ENCODE peak calls at places on chromosome 1, in seven cellular contexts. X is tibial artery, O is upper lobe of left lung, C is left ventricle myocardium inferior, B is IMR-90, Y is fibroblast of lung, D is psoas muscle. N is an unnamed sample. For H3K4me1, the result is how much of the 10 kb centered on the place peaks cover.

GRCh38 chr1:7043232-7043549 is 257.9 kb downstream of the CAMTA1 start:
- DNase-seq in D (no peak), B (no peak), X (no peak), C (no peak), Y (no peak), O (no peak), N (no peak)

GRCh38 chr1:217274927-217275616 is 355.8 kb downstream of the GPATCH2 start:
- DNase-seq in C (no peak), B (peak), X (no peak), O (no peak), Y (peak), D (no peak), N (no peak)

GRCh38 chr1:150162862-150163706 is 13.4 kb downstream of the PLEKHO1 start:
- DNase-seq in O (peak), B (peak), C (peak), X (peak), D (peak), Y (peak), N (peak)

GRCh38 chr1:22452401-22452963 is 831 bp downstream of the ZBTB40 start:
- DNase-seq in X (no peak), O (no peak), D (peak), Y (peak), C (peak), B (peak), N (no peak)

GRCh38 chr1:156622581-156623297 is 3.5 kb downstream of the HAPLN2 start:
- DNase-seq in B (no peak), C (no peak), D (no peak), O (no peak), X (no peak), Y (no peak), N (no peak)

GRCh38 chr1:116765962-116766361 is 11.7 kb downstream of the CD2 start:
- DNase-seq in B (no peak), D (no peak), X (no peak), Y (no peak), C (no peak), O (peak), N (no peak)

GRCh38 chr1:47031059-47031458 is 7.6 kb downstream of the CYP4X1 start:
- DNase-seq in B (no peak), X (peak), Y (peak), O (peak), C (no peak), D (no peak), N (no peak)

GRCh38 chr1:119220980-119221379 is 80.5 kb upstream of the WARS2 start:
- DNase-seq in D (no peak), C (no peak), Y (no peak), O (no peak), B (peak), X (no peak), N (no peak)

GRCh38 chr1:85581138-85581801 is 709 bp downstream of the CCN1 start:
- DNase-seq in O (peak), X (peak), Y (peak), D (peak), B (peak), C (peak), N (no peak)
- TF ChIP-seq CTCF in O (peak), X (peak), Y (peak), D (peak), B (peak), C (peak), N (peak)

GRCh38 chr1:153357853-153358690 is at the start of gene S100A9:
- DNase-seq in B (no peak), Y (no peak), C (no peak), D (no peak), O (no peak), X (no peak), N (no peak)
- H3K4me1 ChIP-seq in B (under half), Y (under half), C (under half), D (under half), O (under half), X (under half), N (under half)

GRCh38 chr1:92424376-92424775 is 62.3 kb downstream of the GFI1 start:
- DNase-seq in C (no peak), Y (no peak), O (peak), D (no peak), X (no peak), B (no peak), N (no peak)
- TF ChIP-seq CTCF in C (no peak), Y (no peak), O (no peak), D (no peak), X (no peak), B (no peak), N (no peak)

GRCh38 chr1:110638556-110638955 is 32.4 kb upstream of the KCNA2 start:
- DNase-seq in X (no peak), B (no peak), Y (no peak), C (no peak), O (no peak), D (no peak), N (no peak)
- H3K4me1 ChIP-seq in X (under half), B (under half), Y (under half), C (under half), O (under half), D (under half), N (under half)

DNA sequence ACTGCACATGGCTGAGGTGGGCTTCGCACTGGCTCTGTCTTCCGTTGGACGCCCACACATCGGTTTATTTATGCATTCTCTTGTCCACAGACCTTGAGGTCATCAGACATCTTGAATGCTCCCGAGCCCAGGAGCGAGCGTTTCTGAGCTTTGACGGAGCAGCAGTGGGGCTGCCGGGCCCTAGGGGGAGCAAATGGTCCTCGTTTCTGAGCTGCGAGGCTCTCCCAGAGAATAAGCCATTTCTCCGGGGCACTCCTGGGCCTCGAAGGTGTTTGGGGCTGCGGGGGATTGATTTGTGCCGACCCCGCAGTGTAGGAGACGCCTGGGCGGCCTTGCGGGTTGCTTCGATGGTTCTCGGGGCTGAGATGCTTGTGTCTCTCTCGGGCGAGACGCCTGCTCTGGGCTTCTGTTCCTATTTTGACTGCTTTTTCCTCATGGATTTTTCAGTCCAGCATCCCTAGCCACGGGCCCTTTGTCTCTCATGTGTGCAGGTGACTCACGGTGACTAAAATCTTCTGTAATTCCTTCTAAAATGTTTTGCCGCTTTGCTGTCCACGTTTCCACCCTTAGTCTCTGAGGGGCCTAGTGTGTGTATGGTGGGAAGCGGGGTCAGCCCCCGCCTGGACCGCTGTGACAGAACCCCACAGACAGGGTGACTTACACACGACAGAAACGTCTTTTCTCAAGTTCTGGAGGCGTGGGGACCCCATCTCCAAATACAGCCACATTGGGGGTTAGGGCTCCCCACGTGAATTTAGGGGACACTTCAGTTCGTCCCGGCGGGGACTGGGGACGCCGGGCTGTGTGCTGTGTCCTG is 62.1 kb downstream of the FAAP20 start:
- DNase-seq in D (no peak), Y (peak), C (peak), B (peak), O (no peak), X (peak), N (peak)
- TF ChIP-seq CTCF in D (peak), Y (peak), C (peak), B (peak), O (no peak), X (peak), N (no peak)

DNA sequence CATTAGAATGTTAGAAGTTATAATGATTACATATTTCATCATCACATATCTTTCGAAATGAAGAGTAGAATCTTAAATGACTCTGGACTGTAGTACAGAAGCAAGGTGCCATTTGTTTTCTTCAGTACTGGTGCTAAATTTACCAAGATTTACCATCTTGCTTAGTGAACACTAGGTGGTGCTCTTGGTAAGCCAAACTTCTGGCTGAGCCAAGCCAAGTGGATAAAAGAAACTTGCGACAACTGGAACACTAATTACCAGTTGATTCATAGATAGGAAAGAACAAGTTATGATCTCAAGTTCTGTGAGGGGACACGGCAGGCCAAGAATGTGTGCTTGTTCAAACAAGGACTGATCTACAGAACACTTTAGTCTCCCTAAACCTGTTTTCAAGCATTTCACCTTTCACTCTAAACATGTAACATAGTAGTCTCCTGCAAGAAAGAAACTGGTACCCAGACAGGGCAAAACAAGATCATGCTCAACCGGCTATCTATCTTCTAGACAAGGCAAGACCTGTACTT is 19.8 kb downstream of the SPRTN start:
- DNase-seq in C (no peak), B (peak), Y (peak), D (peak), O (peak), X (no peak), N (peak)
- H3K4me1 ChIP-seq in C (under half), B (under half), Y (under half), D (under half), O (under half), X (under half), N (under half)

GRCh38 chr1:183956559-183957188 is 80.9 kb downstream of the COLGALT2 start:
- DNase-seq in C (no peak), O (peak), B (peak), X (no peak), Y (peak), D (no peak), N (no peak)
- TF ChIP-seq CTCF in C (no peak), O (no peak), B (peak), X (no peak), Y (peak), D (no peak), N (no peak)

DNA sequence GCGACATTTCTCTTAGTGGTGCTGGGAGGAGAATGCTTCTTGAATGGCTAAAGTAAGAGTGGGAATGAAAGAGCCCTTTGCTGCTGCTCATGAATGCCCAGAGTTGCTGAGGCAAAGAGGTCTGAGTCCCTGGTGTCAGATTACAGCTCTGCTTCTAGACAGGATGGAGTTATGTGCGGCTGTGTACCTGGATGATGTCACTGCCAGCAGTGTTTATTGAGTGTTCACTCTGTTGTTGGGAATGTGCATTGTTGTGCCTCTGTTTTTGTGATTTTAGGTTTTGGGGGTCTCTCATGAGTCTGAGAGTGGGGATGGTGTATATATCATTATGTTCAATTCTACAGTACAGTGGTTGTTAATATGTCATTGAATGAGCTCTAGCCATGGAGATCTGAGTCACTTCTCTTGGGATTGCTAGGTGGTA is 2.7 kb downstream of the CDC14A start:
- DNase-seq in X (no peak), B (peak), O (peak), D (no peak), Y (peak), C (no peak), N (no peak)
- H3K4me1 ChIP-seq in X (under half), B (under half), O (under half), D (under half), Y (under half), C (half or more), N (under half)

GRCh38 chr1:152941037-152941700 is 5.8 kb upstream of the SPRR5 start:
- DNase-seq in X (no peak), C (no peak), B (no peak), O (no peak), D (no peak), Y (no peak), N (no peak)
- TF ChIP-seq CTCF in X (no peak), C (no peak), B (no peak), O (no peak), D (no peak), Y (no peak), N (no peak)

N was measured in suprapubic skin.